ENCODE peak calls at places on chromosomes 11 and 22, in nine cellular contexts. Q, O, T, Y, B, S, V, P and W are unnamed samples.

GRCh38 chr11:61425367-61426131 is 4.2 kb downstream of the CPSF7 start:
- DNase-seq in Q (no peak), T (no peak), P (no peak), V (no peak), S (no peak), Y (no peak), O (no peak), B (no peak), W (no peak)

GRCh38 chr11:114115406-114116054 is 56.0 kb downstream of the ZBTB16 start:
- DNase-seq in T (no peak), B (peak; percentile 24), Q (no peak), O (no peak), Y (peak; percentile 76), S (no peak), V (no peak), P (no peak), W (no peak)

GRCh38 chr22:26245001-26245400 is 75.7 kb downstream of the SEZ6L start:
- DNase-seq in Q (no peak), O (no peak), P (no peak), S (no peak), Y (no peak), B (no peak), T (no peak), V (no peak), W (no peak)

GRCh38 chr22:46073683-46074504 is 76.4 kb upstream of the PPARA start:
- DNase-seq in V (no peak), B (peak; percentile 86), Y (peak; percentile 45), P (peak; percentile 41), Q (no peak), S (peak; percentile 43), O (peak; percentile 55), T (peak; percentile 61), W (no peak)

GRCh38 chr11:13970986-13971385 is 8.5 kb downstream of the SPON1 start:
- DNase-seq in O (no peak), S (peak; percentile 42), T (no peak), Q (peak; percentile 41), P (no peak), B (no peak), Y (peak; percentile 55), V (no peak), W (no peak)

GRCh38 chr22:19598054-19598855 is 74.0 kb upstream of the CLDN5 start:
- DNase-seq in V (no peak), Q (no peak), T (no peak), Y (no peak), B (no peak), S (no peak), O (no peak), P (no peak), W (no peak)

GRCh38 chr11:14356342-14356741 is 2.6 kb downstream of the RRAS2 start:
- DNase-seq in T (no peak), Q (no peak), Y (no peak), S (no peak), V (no peak), O (no peak), P (no peak), B (no peak), W (no peak)

GRCh38 chr11:19050281-19050680 is 10.2 kb downstream of the MRGPRX2 start:
- DNase-seq in S (no peak), T (no peak), Q (no peak), Y (no peak), V (no peak), O (no peak), P (no peak), B (no peak), W (no peak)

GRCh38 chr11:43278302-43278956 is 33.4 kb upstream of the API5 start:
- DNase-seq in O (no peak), S (no peak), Q (peak; percentile 49), P (no peak), T (no peak), B (no peak), V (peak; percentile 23), Y (peak; percentile 19), W (no peak)

GRCh38 chr11:9573775-9574555 is 495 bp downstream of the WEE1 start:
- DNase-seq in B (peak; percentile 21), Y (peak; percentile 55), O (peak; percentile 39), T (peak; percentile 30), Q (no peak), V (no peak), S (peak; percentile 31), P (peak; percentile 27), W (no peak)

GRCh38 chr11:108617055-108617454 is 23.5 kb upstream of the EXPH5 start:
- DNase-seq in P (no peak), S (no peak), Y (no peak), V (no peak), B (no peak), O (no peak), Q (no peak), T (no peak), W (no peak)

GRCh38 chr11:24794064-24794463 is 297.2 kb downstream of the LUZP2 start:
- DNase-seq in B (no peak), S (no peak), Q (no peak), V (no peak), O (no peak), Y (no peak), T (no peak), P (no peak), W (no peak)
- H3K27ac ChIP-seq in B (no peak overlapping the region), S (no peak overlapping the region), Q (no peak overlapping the region), V (no peak overlapping the region), O (no peak overlapping the region), Y (no peak overlapping the region), T (no peak overlapping the region), P (no peak overlapping the region), W (no peak overlapping the region)

DNA sequence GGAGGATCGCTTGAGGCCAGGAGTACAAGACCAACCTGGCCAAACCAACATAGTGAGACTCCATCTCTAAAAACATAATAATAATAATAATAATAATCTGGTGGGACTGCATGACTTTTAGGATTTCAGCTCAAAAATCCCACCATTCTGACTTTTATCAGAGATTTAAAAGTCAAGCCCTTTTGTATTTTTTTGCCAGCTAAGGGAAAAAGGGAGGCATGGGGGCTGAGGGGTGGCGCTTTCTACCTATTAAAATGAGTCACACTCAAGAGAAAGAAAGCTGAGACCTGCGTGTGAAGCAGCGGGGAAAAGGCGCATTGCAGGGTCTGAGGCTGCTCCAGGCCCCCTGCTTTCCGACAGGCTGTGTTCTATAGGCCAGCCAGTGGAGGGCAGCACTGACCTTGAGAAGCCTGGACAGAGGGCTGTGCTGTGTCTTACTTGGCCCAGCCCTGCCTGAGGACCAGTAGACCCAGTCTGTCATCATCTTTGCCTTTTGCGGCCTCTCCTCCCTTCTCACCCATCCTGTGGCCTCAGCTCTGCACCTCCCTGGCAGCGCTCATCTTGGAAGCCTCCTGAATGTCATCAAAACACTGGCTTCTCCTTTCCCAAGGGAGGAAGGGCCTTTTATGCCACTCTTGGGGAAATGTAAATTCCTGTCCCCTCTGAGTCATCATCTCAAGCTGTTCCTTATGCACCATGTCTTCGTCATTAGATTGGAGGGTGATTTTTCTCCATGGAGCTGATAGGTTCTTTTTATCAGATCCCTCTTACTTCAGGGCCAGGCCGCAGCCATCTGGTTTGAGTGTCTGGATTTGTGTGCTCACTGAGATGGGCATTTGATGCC is 12.7 kb upstream of the MAPK8IP1 start:
- DNase-seq in P (no peak), V (peak; percentile 72), O (peak; percentile 54), S (peak; percentile 39), B (peak; percentile 45), T (peak; percentile 51), Y (peak; percentile 83), Q (peak; percentile 71), W (no peak)
- H3K4me1 ChIP-seq in P (no peaks in the 10 kb centered on the region), V (peaks cover 18% of the 10 kb centered on the region), O (no peaks in the 10 kb centered on the region), S (no peaks in the 10 kb centered on the region), B (no peaks in the 10 kb centered on the region), T (no peaks in the 10 kb centered on the region), Y (no peaks in the 10 kb centered on the region), Q (no peaks in the 10 kb centered on the region), W (no peaks in the 10 kb centered on the region)

DNA sequence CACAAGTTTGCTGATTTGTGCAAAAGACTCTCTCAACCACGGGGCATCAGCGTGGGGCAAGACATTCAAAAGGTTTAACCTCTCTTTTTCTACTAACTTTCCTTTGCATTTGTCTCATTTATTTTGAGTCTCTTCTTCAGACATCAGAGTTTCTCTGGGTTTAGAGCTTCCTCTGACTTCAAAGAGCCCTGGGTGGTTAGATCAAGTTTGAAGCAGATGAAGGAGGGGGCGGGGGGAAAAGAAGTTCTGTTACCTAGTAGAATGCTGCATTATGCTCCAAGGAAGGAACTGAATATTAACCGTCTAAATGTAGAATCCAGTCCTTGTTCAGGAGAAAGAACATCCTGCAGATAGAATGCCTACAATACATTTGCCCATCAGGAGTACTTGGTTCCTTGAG is 24.5 kb downstream of the GAS2 start:
- DNase-seq in V (no peak), O (no peak), Q (no peak), P (no peak), Y (no peak), T (no peak), B (no peak), S (no peak), W (no peak)
- H3K27ac ChIP-seq in V (no peak overlapping the region), O (no peak overlapping the region), Q (no peak overlapping the region), P (no peak overlapping the region), Y (no peak overlapping the region), T (no peak overlapping the region), B (no peak overlapping the region), S (no peak overlapping the region), W (no peak overlapping the region)

DNA sequence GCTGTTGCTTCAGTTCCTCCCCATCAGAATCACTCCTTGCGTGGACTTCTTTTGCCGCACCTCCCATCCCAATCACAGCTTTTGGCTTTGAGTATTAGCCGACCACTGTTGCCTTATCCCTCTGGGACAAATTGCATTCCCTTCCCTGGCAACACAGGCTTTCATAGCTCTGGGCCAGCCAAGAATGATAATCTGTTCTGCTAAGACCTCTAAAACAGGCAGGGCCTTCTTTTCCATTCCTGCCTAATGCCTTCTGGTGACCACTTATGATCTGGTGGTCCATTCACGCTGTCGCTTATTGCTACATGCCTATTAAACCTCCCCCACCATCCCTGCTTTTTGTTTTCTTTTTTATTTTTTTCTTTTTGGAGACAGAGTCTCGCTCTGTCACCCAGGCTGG is 9.6 kb downstream of the SEC14L2 start:
- DNase-seq in S (no peak), Q (no peak), Y (no peak), B (no peak), O (no peak), T (no peak), P (no peak), V (no peak), W (no peak)
- H3K4me1 ChIP-seq in S (no peaks in the 10 kb centered on the region), Q (peaks cover 12% of the 10 kb centered on the region), Y (peaks cover 6% of the 10 kb centered on the region), B (no peaks in the 10 kb centered on the region), O (no peaks in the 10 kb centered on the region), T (no peaks in the 10 kb centered on the region), P (peaks cover 9% of the 10 kb centered on the region), V (peaks cover 5% of the 10 kb centered on the region), W (no peaks in the 10 kb centered on the region)